ENCODE peak calls at places on chromosomes 12 and 14, in seven cellular contexts. F is progenitor cell of endocrine pancreas, U is cardiac muscle cell, C is astrocyte of the spinal cord, M is stomach, B is foreskin keratinocyte, V is IMR-90. J is an unnamed sample.

GRCh38 chr14:35829449-35829848 is 3.3 kb downstream of the BRMS1L start:
- DNase-seq in B (no peak), F (no peak), C (peak; percentile 31), V (peak; percentile 73), M (no peak), U (peak; percentile 16), J (no peak)

GRCh38 chr14:90521930-90522483 is 125.2 kb downstream of the CALM1 start:
- DNase-seq in V (no peak), B (no peak), M (no peak), F (no peak), C (no peak), U (no peak), J (no peak)

GRCh38 chr12:111454716-111455447 is 49.2 kb downstream of the SH2B3 start:
- DNase-seq in B (no peak), U (no peak), V (no peak), M (no peak), C (no peak), F (no peak), J (peak; percentile 29)

GRCh38 chr14:43587183-43587582 is 919.9 kb downstream of the FSCB start:
- DNase-seq in U (no peak), M (no peak), F (no peak), B (no peak), C (no peak), V (no peak), J (no peak)

GRCh38 chr14:67396381-67396965 is 15.5 kb downstream of the PLEK2 start:
- DNase-seq in C (peak; percentile 32), M (no peak), V (peak; percentile 32), B (no peak), U (peak; percentile 65), F (no peak), J (no peak)

GRCh38 chr12:74892057-74892633 is 317.5 kb downstream of the KCNC2 start:
- DNase-seq in M (no peak), C (no peak), B (no peak), V (no peak), U (no peak), F (no peak), J (no peak)

GRCh38 chr12:1063852-1064251 is 72.8 kb downstream of the ERC1 start:
- DNase-seq in V (no peak), U (no peak), F (no peak), B (no peak), M (no peak), C (no peak), J (no peak)

GRCh38 chr12:112751844-112752243 is 39.7 kb upstream of the RPH3A start:
- DNase-seq in F (no peak), B (no peak), U (no peak), V (no peak), C (no peak), M (no peak), J (no peak)

GRCh38 chr12:107570721-107571120 is 114.9 kb upstream of the PWP1 start:
- DNase-seq in B (peak; percentile 29), F (no peak), M (no peak), C (peak; percentile 63), U (peak; percentile 17), V (peak; percentile 67), J (no peak)

GRCh38 chr14:66746316-66747006 is 238.5 kb downstream of the GPHN start:
- DNase-seq in F (no peak), V (peak; percentile 58), M (no peak), B (peak; percentile 42), U (peak; percentile 75), C (peak; percentile 57), J (no peak)

GRCh38 chr14:92534863-92535654 is 21.5 kb downstream of the RIN3 start:
- DNase-seq in B (no peak), V (no peak), F (no peak), M (no peak), C (no peak), U (peak; percentile 26), J (no peak)

GRCh38 chr12:99476956-99477355 is 170.6 kb upstream of the GARIN6 start:
- DNase-seq in B (no peak), F (no peak), V (no peak), C (no peak), M (no peak), U (no peak), J (no peak)

GRCh38 chr14:59274991-59275391 is 86.5 kb downstream of the DAAM1 start:
- DNase-seq in F (no peak), B (peak; percentile 60), M (no peak), U (no peak), C (no peak), V (no peak), J (no peak)

GRCh38 chr14:74401504-74402241 is 24.3 kb downstream of the SYNDIG1L start:
- DNase-seq in V (no peak), M (peak; percentile 38), C (no peak), U (no peak), F (no peak), B (no peak), J (no peak)

GRCh38 chr14:87483651-87484260 is 509.2 kb downstream of the GALC start:
- DNase-seq in C (peak; percentile 28), U (no peak), V (peak; percentile 63), F (no peak), B (peak; percentile 85), M (peak; percentile 55), J (no peak)

GRCh38 chr14:91008759-91009409 is 51.6 kb downstream of the RPS6KA5 start:
- DNase-seq in U (no peak), V (no peak), C (no peak), B (no peak), M (no peak), F (no peak), J (no peak)

DNA sequence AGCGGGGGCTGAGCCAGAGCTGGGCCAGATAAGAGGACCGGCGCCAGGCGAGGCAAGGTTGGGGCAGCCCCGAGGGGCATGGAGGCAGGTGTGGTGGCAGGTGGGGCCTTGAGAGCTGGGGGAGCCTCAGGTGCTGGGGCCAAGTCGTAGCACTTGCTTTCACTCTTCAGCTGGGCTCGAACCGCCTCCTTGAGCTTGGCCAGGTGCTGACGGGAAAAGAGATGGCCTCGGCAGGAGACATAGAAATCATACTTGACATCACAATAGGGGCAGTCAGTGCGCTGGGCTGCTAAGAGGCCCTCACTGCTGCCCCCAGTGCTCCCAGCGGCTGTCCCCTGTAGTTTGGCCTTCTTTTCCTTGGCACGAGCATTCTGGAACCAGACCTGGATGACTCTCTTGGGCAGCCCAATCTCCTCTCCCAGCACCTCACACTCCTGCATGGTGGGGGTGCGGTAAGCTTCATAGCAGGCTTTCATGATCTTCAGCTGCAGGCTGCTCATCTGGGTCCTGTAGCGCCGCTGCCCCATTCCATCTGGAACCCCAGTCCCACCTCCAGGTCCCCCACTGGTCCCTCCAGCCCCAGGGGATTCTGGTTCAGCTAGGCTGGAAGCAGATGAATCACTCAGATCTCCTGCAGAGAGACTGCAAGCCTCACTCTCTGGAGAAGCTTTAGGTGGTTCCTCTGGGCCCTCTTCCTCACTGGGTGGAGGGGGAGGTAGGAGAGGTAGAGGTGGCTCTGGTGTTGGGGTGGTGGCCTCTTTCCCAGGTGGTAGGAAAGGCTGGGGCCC is 28.1 kb downstream of the ZFHX2 start:
- DNase-seq in F (no peak), M (no peak), U (no peak), C (no peak), V (no peak), B (no peak), J (no peak)
- TF ChIP-seq CTCF in F (no peak), M (no peak), U (no peak), C (no peak), V (no peak), B (no peak), J (no peak)

DNA sequence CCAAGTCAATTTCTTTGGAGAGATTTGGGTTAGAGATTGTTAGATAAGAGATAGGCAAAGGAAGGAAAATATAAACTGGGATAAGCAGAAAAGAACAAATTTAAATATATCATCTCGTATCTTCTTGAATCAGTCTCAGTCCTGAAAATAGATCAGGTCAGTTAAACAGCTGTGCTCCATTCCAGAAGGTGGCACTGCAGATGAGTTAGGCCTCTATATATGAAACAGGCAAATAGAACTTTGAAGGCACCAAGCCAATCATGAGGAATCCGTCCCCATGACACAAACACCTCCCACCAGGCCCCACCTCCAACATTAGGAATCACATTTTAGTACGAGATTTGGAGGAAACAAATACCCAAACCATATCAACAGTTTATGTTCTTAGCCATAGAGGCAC is 605.5 kb upstream of the USP15 start:
- DNase-seq in M (no peak), U (no peak), B (no peak), F (no peak), C (no peak), V (no peak), J (no peak)
- TF ChIP-seq CTCF in M (no peak), U (no peak), B (peak; percentile 23), F (peak; percentile 16), C (no peak), V (no peak), J (peak; percentile 42)

DNA sequence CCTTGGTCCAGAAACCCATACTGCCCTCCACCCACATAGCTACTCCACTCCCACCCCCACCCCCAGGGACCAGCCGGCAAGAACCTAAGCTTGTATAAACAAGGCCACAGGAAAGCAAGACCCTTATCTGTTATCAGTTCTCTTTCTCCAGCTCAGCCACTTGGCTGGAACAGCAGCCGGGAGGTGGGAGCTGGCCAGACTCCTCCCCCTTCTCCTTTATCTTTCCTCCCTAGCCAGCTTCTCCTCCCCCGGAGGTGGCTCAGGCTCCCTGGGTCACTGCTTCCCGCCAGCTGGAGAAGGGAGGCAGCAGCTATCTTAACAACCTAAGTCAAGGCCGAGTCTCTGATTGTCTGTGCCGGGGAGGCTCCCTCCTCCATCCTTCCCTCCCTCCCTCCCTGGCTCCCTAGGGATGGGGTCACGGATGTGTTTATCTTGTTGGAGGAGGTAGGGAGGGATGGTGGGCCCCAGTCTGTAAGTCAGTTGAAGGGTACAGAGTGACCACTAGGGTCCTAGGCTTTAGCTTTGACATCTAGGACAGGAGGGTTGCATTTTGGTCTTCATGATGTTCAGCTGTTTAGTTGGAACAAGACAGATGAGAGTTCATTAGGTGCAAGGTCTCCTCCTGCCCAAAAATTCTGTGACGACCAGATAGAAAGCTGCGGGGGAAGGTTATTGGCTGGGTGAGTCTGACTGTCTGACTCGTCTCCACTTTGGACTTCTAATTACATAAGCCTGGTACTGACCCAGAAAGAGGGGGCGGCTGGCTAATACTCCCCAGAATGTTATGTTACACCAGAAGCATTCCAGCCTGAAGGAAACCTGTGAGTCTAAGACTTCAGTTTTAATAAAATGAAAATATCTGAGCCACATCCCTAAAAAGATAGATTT is 29.7 kb downstream of the ZFP36L1 start:
- DNase-seq in M (peak; percentile 87), C (no peak), B (no peak), F (peak; percentile 30), U (peak; percentile 93), V (peak; percentile 76), J (no peak)
- TF ChIP-seq CTCF in M (no peak), C (no peak), B (no peak), F (no peak), U (no peak), V (no peak), J (peak; percentile 46)

GRCh38 chr14:63853831-63854293 is 1.1 kb downstream of the SYNE2 start:
- DNase-seq in V (peak; percentile 52), F (peak; percentile 18), M (peak; percentile 65), U (peak; percentile 73), C (peak; percentile 66), B (peak; percentile 92), J (peak; percentile 72)

GRCh38 chr14:63854330-63854729 is 1.5 kb downstream of the SYNE2 start:
- DNase-seq in V (no peak), C (peak; percentile 9), B (no peak), U (no peak), M (no peak), F (no peak), J (no peak)

GRCh38 chr14:63852817-63853730 is at the start of gene SYNE2:
- DNase-seq in C (peak; percentile 73), U (peak; percentile 86), M (peak; percentile 85), B (peak; percentile 34), F (peak; percentile 80), V (peak; percentile 65), J (peak; percentile 89)

GRCh38 chr14:63857467-63858030 is 4.7 kb downstream of the SYNE2 start:
- DNase-seq in M (no peak), B (peak; percentile 67), F (no peak), V (no peak), U (no peak), C (no peak), J (no peak)

GRCh38 chr14:63855272-63855671 is 2.5 kb downstream of the SYNE2 start:
- DNase-seq in F (no peak), C (no peak), M (no peak), B (no peak), U (no peak), V (no peak), J (no peak)
- TF ChIP-seq CTCF in F (no peak), C (no peak), M (no peak), B (no peak), U (no peak), V (no peak), J (no peak)